ENCODE peak calls at places on chromosomes 16 and 17, in four cellular contexts. F, B, K and P are unnamed samples.

GRCh38 chr17:76529643-76530488 is 7.6 kb downstream of the CYGB start:
- DNase-seq in F (peak), B (no peak), K (peak), P (peak)

GRCh38 chr17:58332720-58333395 is 4.3 kb upstream of the TSPOAP1 start:
- DNase-seq in F (no peak), B (no peak), K (no peak), P (no peak)

GRCh38 chr16:6863135-6863534 is 469.5 kb upstream of the RBFOX1 start:
- DNase-seq in F (no peak), B (no peak), K (no peak), P (no peak)

GRCh38 chr16:84879569-84880487 is 60.0 kb downstream of the CRISPLD2 start:
- DNase-seq in F (no peak), B (peak), K (peak), P (no peak)

GRCh38 chr16:2786061-2786825 is 1.1 kb downstream of the PRSS33 start:
- DNase-seq in F (no peak), B (no peak), K (no peak), P (no peak)

GRCh38 chr16:84294196-84295142 is at the start of gene WFDC1:
- DNase-seq in F (peak), B (no peak), K (no peak), P (no peak)

GRCh38 chr17:8826808-8827435 is 27.8 kb upstream of the MFSD6L start:
- DNase-seq in F (no peak), B (no peak), K (no peak), P (no peak)

GRCh38 chr16:81275795-81276194 is 37.3 kb downstream of the BCO1 start:
- DNase-seq in F (no peak), B (no peak), K (peak), P (no peak)

GRCh38 chr16:35255186-35255803 is 1795.9 kb downstream of the TP53TG3F start:
- DNase-seq in F (no peak), B (no peak), K (no peak), P (no peak)

GRCh38 chr16:12794486-12795399 is 8.9 kb downstream of the CPPED1 start:
- DNase-seq in F (no peak), B (no peak), K (no peak), P (no peak)

GRCh38 chr16:88347656-88348376 is 34.9 kb upstream of the ZNF469 start:
- DNase-seq in F (no peak), B (no peak), K (no peak), P (no peak)

GRCh38 chr17:10059684-10060211 is 138.7 kb downstream of the GAS7 start:
- DNase-seq in F (peak), B (no peak), K (no peak), P (no peak)

GRCh38 chr16:21060027-21060510 is 90.6 kb downstream of the DNAH3 start:
- DNase-seq in F (no peak), B (no peak), K (peak), P (no peak)

GRCh38 chr17:75011788-75012319 is 616 bp upstream of the MRPL58 start:
- DNase-seq in F (peak), B (no peak), K (peak), P (no peak)

GRCh38 chr17:72560303-72561247 is 439.8 kb downstream of the SOX9 start:
- DNase-seq in F (peak), B (peak), K (peak), P (peak)

GRCh38 chr16:86818701-86819522 is 240.6 kb downstream of the FOXL1 start:
- DNase-seq in F (peak), B (no peak), K (no peak), P (no peak)

GRCh38 chr17:65167581-65167980 is 30.4 kb downstream of the RGS9 start:
- DNase-seq in F (no peak), B (no peak), K (no peak), P (no peak)

GRCh38 chr16:477758-478157 is 49.8 kb upstream of the CAPN15 start:
- DNase-seq in F (no peak), B (no peak), K (no peak), P (no peak)

GRCh38 chr16:79728048-79728922 is 127.7 kb upstream of the MAF start:
- DNase-seq in F (no peak), B (no peak), K (no peak), P (no peak)

GRCh38 chr17:306536-307294 is 45.9 kb downstream of the RPH3AL start:
- DNase-seq in F (no peak), B (no peak), K (no peak), P (no peak)

GRCh38 chr16:85253127-85253941 is 141.1 kb upstream of the CIBAR2 start:
- DNase-seq in F (peak), B (peak), K (peak), P (peak)

DNA sequence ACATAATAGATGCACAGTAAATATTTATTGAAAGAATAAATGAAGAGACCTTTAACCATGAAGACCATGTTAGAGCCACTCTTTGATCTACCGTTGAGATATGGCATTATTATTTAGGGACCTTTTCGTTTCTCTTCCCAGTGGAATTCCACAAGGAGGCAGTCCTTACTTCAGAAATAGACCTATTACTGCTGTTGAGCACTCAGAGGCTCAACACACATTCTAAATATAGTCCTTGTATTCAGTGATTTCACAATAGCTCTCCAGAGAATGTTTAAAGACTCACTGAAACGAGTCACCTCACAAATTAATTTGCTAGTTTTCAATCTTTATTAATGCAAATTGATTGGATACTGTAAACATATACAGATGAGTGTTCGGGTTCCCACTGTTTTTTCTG is 603.8 kb downstream of the CDH8 start:
- DNase-seq in F (no peak), B (no peak), K (no peak), P (no peak)
- TF ChIP-seq CTCF in F (no peak), B (no peak), K (no peak), P (no peak)

GRCh38 chr17:17887752-17888304 is 51.0 kb upstream of the SREBF1 start:
- DNase-seq in F (no peak), B (no peak), K (no peak), P (no peak)
- TF ChIP-seq CTCF in F (no peak), B (no peak), K (no peak), P (no peak)

DNA sequence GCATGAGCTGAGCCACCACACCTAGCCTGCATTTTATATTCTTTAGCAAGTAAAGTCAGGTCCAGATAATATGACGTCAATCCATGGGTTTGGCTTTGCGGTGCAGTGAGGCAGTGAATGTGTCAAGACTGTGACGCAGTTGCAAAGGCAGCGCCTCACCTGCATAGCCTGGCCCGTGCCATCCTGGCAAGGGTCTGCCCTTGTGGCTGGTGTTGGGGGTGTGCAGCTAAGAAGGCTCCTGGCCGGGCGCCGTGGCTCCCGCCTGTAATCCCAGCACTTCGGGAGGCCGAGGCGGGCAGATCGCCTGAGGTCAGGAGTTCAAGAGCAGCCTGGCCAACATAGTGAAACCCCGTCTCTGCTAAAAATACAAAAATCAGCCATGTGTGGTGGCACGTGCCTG is 7.0 kb downstream of the PDF start:
- DNase-seq in F (no peak), B (no peak), K (no peak), P (no peak)
- TF ChIP-seq CTCF in F (no peak), B (no peak), K (no peak), P (no peak)

GRCh38 chr16:11389083-11389482 is 43.8 kb downstream of the RMI2 start:
- DNase-seq in F (no peak), B (no peak), K (no peak), P (no peak)

GRCh38 chr16:11384956-11385586 is 39.8 kb downstream of the RMI2 start:
- DNase-seq in F (no peak), B (no peak), K (no peak), P (no peak)

GRCh38 chr16:11386054-11386680 is 40.9 kb downstream of the RMI2 start:
- DNase-seq in F (no peak), B (no peak), K (no peak), P (no peak)

GRCh38 chr16:11384184-11384955 is 39.1 kb downstream of the RMI2 start:
- DNase-seq in F (no peak), B (no peak), K (no peak), P (no peak)

DNA sequence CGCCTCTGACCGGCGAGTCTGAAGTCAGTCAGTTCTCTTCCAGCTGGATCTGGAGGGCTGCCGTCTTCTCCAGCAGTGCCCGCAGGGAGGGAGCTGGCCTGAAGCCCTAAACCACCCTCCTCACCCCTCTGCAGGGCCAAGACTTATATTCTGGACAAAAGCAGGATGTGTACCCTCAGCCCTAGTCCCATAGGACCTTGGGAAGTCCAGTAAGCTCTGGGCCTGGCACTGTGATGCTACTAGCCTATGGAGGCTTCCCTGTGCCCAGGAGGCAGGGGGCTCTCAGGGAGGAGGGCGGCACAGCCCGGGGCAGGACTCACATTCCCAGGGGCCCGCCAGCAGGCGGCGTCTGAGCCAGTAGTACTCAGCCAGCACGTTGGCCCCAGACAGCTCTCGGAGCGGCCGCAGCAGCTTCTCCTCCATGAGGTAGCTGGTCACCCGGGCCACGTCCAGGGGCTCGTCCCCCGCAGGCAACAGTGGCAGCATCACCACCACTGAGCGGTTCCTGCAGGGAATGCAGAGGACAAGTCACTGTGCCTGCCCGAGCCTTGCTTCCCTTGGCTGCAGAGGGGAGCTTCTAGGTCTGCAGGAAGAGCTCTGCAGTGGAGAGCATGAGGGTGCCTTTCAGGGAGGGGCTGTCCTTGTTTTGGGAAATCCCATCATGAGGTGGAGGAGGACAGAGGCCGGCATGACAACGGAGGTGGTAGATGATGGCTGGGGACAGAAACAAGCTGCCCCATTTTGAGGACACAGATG is 41.7 kb downstream of the RMI2 start:
- DNase-seq in F (peak), B (no peak), K (peak), P (peak)
- TF ChIP-seq CTCF in F (peak), B (no peak), K (peak), P (peak)

GRCh38 chr16:67445441-67445912 is 14.6 kb downstream of the HSD11B2 start:
- DNase-seq in F (no peak), B (no peak), K (no peak), P (no peak)

GRCh38 chr16:67445913-67446907 is 15.3 kb downstream of the HSD11B2 start:
- DNase-seq in F (peak), B (no peak), K (peak), P (no peak)

GRCh38 chr16:67445126-67445426 is 14.2 kb downstream of the HSD11B2 start:
- DNase-seq in F (no peak), B (no peak), K (no peak), P (no peak)

GRCh38 chr16:67443299-67443698 is 12.4 kb downstream of the HSD11B2 start:
- DNase-seq in F (no peak), B (no peak), K (no peak), P (no peak)

DNA sequence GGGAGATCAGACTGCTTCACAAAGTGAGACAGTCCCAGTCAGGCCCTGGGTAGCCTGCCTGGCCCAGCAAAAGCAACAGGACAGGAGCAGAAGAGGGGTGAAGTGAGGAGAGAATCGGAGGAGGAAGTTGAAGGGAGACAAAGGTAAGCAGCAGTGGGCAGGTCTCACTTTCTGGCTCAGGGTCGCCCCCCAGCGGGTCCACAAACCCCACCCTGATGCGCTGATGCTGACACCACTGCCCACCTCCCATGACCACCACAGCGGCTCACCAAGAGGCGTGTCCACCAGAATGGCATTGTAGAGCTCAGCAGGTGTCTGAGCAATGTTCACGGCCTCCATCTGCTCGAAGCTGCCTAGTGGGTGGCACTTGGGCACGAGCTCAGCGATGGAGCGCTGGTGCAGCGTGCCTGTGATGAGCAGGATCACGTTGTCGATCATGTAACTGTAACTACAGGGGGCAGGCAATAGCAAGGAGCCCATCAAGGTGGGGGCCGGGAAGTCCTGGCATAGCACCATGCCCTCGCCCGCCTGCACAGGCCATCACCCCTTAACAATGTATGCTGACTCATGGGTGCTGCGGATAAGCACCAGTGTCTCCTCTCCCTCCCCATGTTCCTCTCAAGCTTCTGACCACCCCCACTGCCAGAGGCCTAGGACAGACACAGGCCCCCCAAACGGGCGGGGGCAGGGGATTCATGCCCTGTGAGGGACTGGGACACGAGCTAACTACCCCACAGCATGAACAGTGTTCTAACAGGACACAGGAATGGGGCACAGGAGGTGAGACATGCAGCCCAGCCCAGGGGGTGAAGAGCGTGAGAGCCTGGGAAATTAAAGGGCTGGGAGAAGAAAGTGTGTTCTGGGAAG is 13.6 kb downstream of the HSD11B2 start:
- DNase-seq in F (no peak), B (no peak), K (no peak), P (no peak)
- TF ChIP-seq CTCF in F (no peak), B (no peak), K (no peak), P (no peak)

GRCh38 chr16:73840710-73841109 is 455.9 kb upstream of the PSMD7 start:
- DNase-seq in F (no peak), B (no peak), K (no peak), P (no peak)

GRCh38 chr16:73847090-73847489 is 449.5 kb upstream of the PSMD7 start:
- DNase-seq in F (no peak), B (no peak), K (no peak), P (no peak)

GRCh38 chr16:73848993-73849392 is 447.6 kb upstream of the PSMD7 start:
- DNase-seq in F (no peak), B (no peak), K (no peak), P (no peak)

DNA sequence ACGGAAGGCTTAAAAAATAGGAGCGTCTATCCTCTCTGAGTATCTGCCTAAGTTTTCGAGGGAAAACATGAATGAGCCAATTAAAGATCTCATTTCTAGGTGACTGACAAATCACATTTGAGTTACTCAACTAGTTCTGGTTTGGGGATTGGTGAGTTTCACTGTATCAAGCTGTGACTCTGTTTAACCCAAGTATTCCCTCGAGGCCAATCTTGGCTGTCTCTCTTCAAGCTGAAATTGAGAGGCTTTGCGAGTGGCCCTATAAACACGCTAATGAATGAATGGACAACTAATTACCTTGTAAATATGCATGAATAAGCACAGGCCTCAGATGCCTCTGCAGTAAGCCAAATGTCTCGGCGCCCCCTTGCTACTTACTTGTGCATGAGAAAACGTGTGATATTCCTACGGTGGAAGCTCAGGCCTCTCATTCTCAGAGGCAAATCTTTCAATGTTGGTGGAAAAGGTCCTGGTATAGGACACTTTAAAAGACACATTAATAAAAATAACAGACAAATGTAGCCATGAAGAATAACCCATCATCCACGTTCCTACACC is 450.2 kb upstream of the PSMD7 start:
- DNase-seq in F (no peak), B (no peak), K (no peak), P (no peak)
- TF ChIP-seq CTCF in F (no peak), B (no peak), K (no peak), P (no peak)

DNA sequence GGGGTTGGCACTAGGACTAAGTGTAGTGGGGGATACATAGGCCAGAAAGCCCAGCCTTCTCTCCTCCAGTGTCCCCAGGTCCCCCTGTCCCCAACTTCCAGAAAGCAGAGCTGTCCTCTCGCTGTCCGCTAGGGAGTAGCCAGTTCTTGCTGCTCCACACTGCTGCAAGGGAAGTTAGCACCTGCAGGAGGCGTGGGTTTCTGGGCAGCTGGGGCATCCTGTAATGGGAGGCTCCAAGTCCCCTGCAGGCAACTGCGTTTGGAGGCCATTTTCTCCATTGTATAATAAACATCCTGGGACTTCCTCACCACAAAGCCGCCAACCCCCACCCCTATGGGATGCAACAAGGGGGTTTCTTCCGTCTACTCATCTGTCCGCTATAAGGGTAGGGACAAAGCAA is 1.7 kb downstream of the RPRML start:
- DNase-seq in F (peak), B (no peak), K (peak), P (peak)
- TF ChIP-seq CTCF in F (peak), B (no peak), K (no peak), P (no peak)

GRCh38 chr16:74123195-74123594 is 173.4 kb upstream of the PSMD7 start:
- DNase-seq in F (no peak), B (no peak), K (no peak), P (no peak)

GRCh38 chr16:74123826-74124225 is 172.8 kb upstream of the PSMD7 start:
- DNase-seq in F (no peak), B (peak), K (no peak), P (no peak)
- TF ChIP-seq CTCF in F (no peak), B (no peak), K (no peak), P (no peak)

GRCh38 chr17:20009052-20009301 is 182 bp upstream of the SPECC1 start:
- DNase-seq in F (peak), B (no peak), K (no peak), P (no peak)
- TF ChIP-seq CTCF in F (peak), B (no peak), K (no peak), P (peak)

GRCh38 chr16:77955127-77955526 is 67.2 kb upstream of the CLEC3A start:
- DNase-seq in F (no peak), B (no peak), K (no peak), P (no peak)

GRCh38 chr16:77949445-77949844 is 72.9 kb upstream of the CLEC3A start:
- DNase-seq in F (no peak), B (no peak), K (no peak), P (no peak)

GRCh38 chr16:77946834-77947233 is 75.5 kb upstream of the CLEC3A start:
- DNase-seq in F (peak), B (no peak), K (no peak), P (no peak)

GRCh38 chr16:77956231-77956630 is 66.1 kb upstream of the CLEC3A start:
- DNase-seq in F (no peak), B (no peak), K (no peak), P (no peak)

GRCh38 chr16:77951788-77952187 is 70.6 kb upstream of the CLEC3A start:
- DNase-seq in F (peak), B (peak), K (no peak), P (no peak)
- TF ChIP-seq CTCF in F (peak), B (no peak), K (no peak), P (peak)